ENCODE peak calls at places on chromosome 4, in six cellular contexts. U, J, R, H, N and W are unnamed samples.
A peak's percentile ranks its signal among the peaks of the same experiment; 100 is the strongest.

GRCh38 chr4:57078685-57079521 is 31.3 kb downstream of the IGFBP7 start:
- DNase-seq in R (no peak), U (peak; percentile 46), J (no peak), H (no peak), N (peak; percentile 85), W (no peak)

GRCh38 chr4:39510348-39510929 is 16.8 kb downstream of the UGDH start:
- DNase-seq in U (no peak), H (no peak), R (no peak), N (no peak), J (no peak), W (no peak)

GRCh38 chr4:98381306-98381705 is 120.1 kb downstream of the RAP1GDS1 start:
- DNase-seq in J (no peak), N (no peak), U (no peak), H (no peak), R (no peak), W (no peak)

GRCh38 chr4:148345509-148345908 is 96.7 kb downstream of the NR3C2 start:
- DNase-seq in R (no peak), H (no peak), J (no peak), N (no peak), U (no peak), W (no peak)

GRCh38 chr4:119207051-119207450 is 5.5 kb upstream of the USP53 start:
- DNase-seq in H (no peak), J (no peak), N (no peak), U (no peak), R (no peak), W (no peak)

GRCh38 chr4:3851211-3851610 is 85.0 kb downstream of the ADRA2C start:
- DNase-seq in J (no peak), U (no peak), R (no peak), H (no peak), N (peak; percentile 64), W (no peak)

GRCh38 chr4:96016615-96017299 is 176.9 kb downstream of the PDHA2 start:
- DNase-seq in J (no peak), N (no peak), R (no peak), H (peak; percentile 1), U (no peak), W (no peak)

GRCh38 chr4:153643406-153644016 is 40.6 kb upstream of the TLR2 start:
- DNase-seq in U (peak; percentile 66), J (peak; percentile 30), H (peak; percentile 44), R (peak; percentile 50), N (peak; percentile 47), W (no peak)

GRCh38 chr4:111959202-111959601 is 186.1 kb upstream of the FAM241A start:
- DNase-seq in H (no peak), N (no peak), R (no peak), U (peak; percentile 2), J (no peak), W (no peak)

GRCh38 chr4:125736057-125736456 is 421.3 kb downstream of the FAT4 start:
- DNase-seq in U (peak; percentile 3), J (no peak), R (no peak), H (peak; percentile 15), N (peak; percentile 67), W (no peak)

GRCh38 chr4:113080050-113080449 is 30.6 kb downstream of the ANK2 start:
- DNase-seq in H (no peak), N (peak; percentile 35), J (no peak), U (peak; percentile 37), R (no peak), W (no peak)

GRCh38 chr4:12633058-12633651 is 851.0 kb downstream of the RAB28 start:
- DNase-seq in U (peak; percentile 57), R (peak; percentile 26), H (peak; percentile 75), N (peak; percentile 89), J (peak; percentile 71), W (peak; percentile 41)

GRCh38 chr4:70688795-70689231 is 481 bp downstream of the UTP3 start:
- DNase-seq in U (no peak), R (no peak), N (peak; percentile 25), H (peak; percentile 52), J (peak; percentile 4), W (no peak)

GRCh38 chr4:32025840-32026459 is 1305.8 kb downstream of the PCDH7 start:
- DNase-seq in J (peak; percentile 31), U (no peak), N (peak; percentile 20), H (no peak), R (no peak), W (no peak)

GRCh38 chr4:182929296-182929695 is 12.1 kb upstream of the DCTD start:
- DNase-seq in R (no peak), N (no peak), J (no peak), U (peak; percentile 39), H (no peak), W (no peak)

GRCh38 chr4:107937040-107937439 is 5.7 kb downstream of the CYP2U1 start:
- DNase-seq in R (no peak), U (no peak), J (no peak), H (no peak), N (no peak), W (no peak)

GRCh38 chr4:174281182-174281737 is 2.2 kb downstream of the FBXO8 start:
- DNase-seq in N (no peak), H (peak; percentile 62), J (no peak), R (no peak), U (no peak), W (no peak)

GRCh38 chr4:26051278-26051677 is 137.3 kb downstream of the SMIM20 start:
- DNase-seq in N (no peak), U (no peak), R (no peak), J (no peak), H (no peak), W (no peak)

GRCh38 chr4:153485374-153485773 is 19.2 kb downstream of the TMEM131L start:
- DNase-seq in N (no peak), U (no peak), R (no peak), H (no peak), J (no peak), W (no peak)

GRCh38 chr4:124070688-124071484 is 641.6 kb downstream of the ANKRD50 start:
- DNase-seq in J (no peak), H (no peak), N (no peak), U (no peak), R (no peak), W (no peak)

GRCh38 chr4:17468638-17469221 is 43.2 kb downstream of the QDPR start:
- DNase-seq in H (peak; percentile 60), U (peak; percentile 13), N (peak; percentile 67), R (no peak), J (no peak), W (no peak)

GRCh38 chr4:25370242-25370641 is 6.8 kb upstream of the ANAPC4 start:
- DNase-seq in N (peak; percentile 10), J (no peak), U (no peak), R (no peak), H (no peak), W (no peak)

GRCh38 chr4:23877758-23878229 is 12.1 kb downstream of the PPARGC1A start:
- DNase-seq in J (no peak), H (peak; percentile 9), U (peak; percentile 97), R (no peak), N (no peak), W (no peak)

GRCh38 chr4:36785965-36786364 is 458.6 kb upstream of the NWD2 start:
- DNase-seq in N (no peak), J (no peak), H (peak; percentile 34), U (no peak), R (no peak), W (no peak)

GRCh38 chr4:185887125-185887524 is 75.1 kb upstream of the SORBS2 start:
- DNase-seq in J (no peak), H (no peak), N (no peak), U (no peak), R (no peak), W (no peak)

GRCh38 chr4:33924239-33924638 is 2320.1 kb downstream of the ARAP2 start:
- DNase-seq in H (peak; percentile 7), U (no peak), J (no peak), R (no peak), N (peak; percentile 16), W (no peak)

GRCh38 chr4:185201983-185202962 is 1.5 kb downstream of the CFAP97 start:
- DNase-seq in U (peak; percentile 94), H (peak; percentile 86), N (peak; percentile 51), J (no peak), R (no peak), W (no peak)

GRCh38 chr4:7811536-7812190 is 128.0 kb downstream of the AFAP1 start:
- DNase-seq in N (peak; percentile 46), J (no peak), R (no peak), U (no peak), H (no peak), W (no peak)

GRCh38 chr4:5993876-5994811 is 24.1 kb downstream of the C4orf50 start:
- DNase-seq in N (no peak), H (no peak), U (no peak), R (no peak), J (no peak), W (no peak)
- TF ChIP-seq REST in N (no peak), H (no peak), U (no peak), R (no peak), J (no peak), W (no peak)

GRCh38 chr4:122203407-122203806 is 51.3 kb downstream of the BLTP1 start:
- DNase-seq in N (no peak), H (no peak), R (no peak), J (no peak), U (no peak), W (no peak)

DNA sequence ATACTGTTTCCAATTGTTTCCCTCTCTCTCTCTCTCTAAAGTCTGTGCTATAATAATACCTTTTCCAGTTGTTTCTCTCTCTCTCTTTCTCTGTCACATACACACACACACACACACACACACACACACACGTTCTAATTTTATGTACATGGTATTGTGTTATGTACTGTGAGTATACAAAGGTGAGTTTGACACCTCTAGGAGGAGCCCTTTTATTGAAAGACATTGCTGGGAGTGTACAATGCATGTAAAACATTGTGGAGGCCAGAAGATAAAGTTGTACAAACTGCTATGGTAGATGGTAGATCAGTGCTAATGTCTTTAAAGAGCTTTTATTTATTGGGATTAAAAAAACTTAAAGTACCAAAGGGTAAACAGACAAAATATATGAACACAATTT is 53.6 kb downstream of the BLTP1 start:
- DNase-seq in N (no peak), U (no peak), H (peak; percentile 5), J (no peak), R (no peak), W (no peak)
- TF ChIP-seq CTCF in N (no peak), U (peak; percentile 37), H (no peak), J (no peak), R (no peak), W (peak; percentile 8)

GRCh38 chr4:155777971-155778710 is 19.3 kb downstream of the GUCY1B1 start:
- DNase-seq in U (no peak), H (no peak), N (no peak), J (no peak), R (no peak), W (no peak)
- TF ChIP-seq POLR2AphosphoS5 in U (no peak), H (no peak), N (no peak), J (no peak), R (no peak), W (no peak)

GRCh38 chr4:2291705-2292651 is 30.1 kb upstream of the MXD4 start:
- DNase-seq in U (no peak), J (no peak), R (no peak), H (no peak), N (no peak), W (no peak)

GRCh38 chr4:2290974-2291704 is 29.2 kb upstream of the MXD4 start:
- DNase-seq in R (no peak), H (no peak), U (no peak), J (peak; percentile 51), N (no peak), W (no peak)

GRCh38 chr4:2290488-2290887 is 28.6 kb upstream of the MXD4 start:
- DNase-seq in R (no peak), N (no peak), U (no peak), J (no peak), H (no peak), W (no peak)

GRCh38 chr4:2289955-2290333 is 28.0 kb upstream of the MXD4 start:
- DNase-seq in R (no peak), J (no peak), U (no peak), H (no peak), N (no peak), W (no peak)

GRCh38 chr4:2292679-2293108 is 30.8 kb upstream of the MXD4 start:
- DNase-seq in R (no peak), N (no peak), U (no peak), J (no peak), H (no peak), W (no peak)
- TF ChIP-seq REST in R (no peak), N (no peak), U (no peak), J (no peak), H (no peak), W (no peak)